ENCODE peak calls at places on chromosomes 12 and 14, in nine cellular contexts. One of them, this sample, is unnamed.

GRCh38 chr12:2183556-2184541 is 131.1 kb downstream of the CACNA1C start:
- DNase-seq in heart right ventricle: no peak
- DNase-seq in WTC11: no peak
- DNase-seq in BJ: peak; percentile 58
- DNase-seq in SK-MEL-5: peak; percentile 18
- DNase-seq in LNCaP clone FGC: no peak
- DNase-seq in posterior vena cava: no peak
- DNase-seq in fibroblast of pulmonary artery: peak; percentile 40
- DNase-seq in activated T-helper 1 cell treated with Interleukin-2 at 50 U/mL for 16 hours: no peak
- DNase-seq in this sample: peak; percentile 57

GRCh38 chr12:109818900-109819500 is 14.2 kb downstream of the TRPV4 start:
- DNase-seq in WTC11: no peak
- DNase-seq in SK-MEL-5: peak; percentile 79
- DNase-seq in activated T-helper 1 cell treated with Interleukin-2 at 50 U/mL for 16 hours: no peak
- DNase-seq in fibroblast of pulmonary artery: peak; percentile 24
- DNase-seq in BJ: peak; percentile 68
- DNase-seq in heart right ventricle: no peak
- DNase-seq in posterior vena cava: no peak
- DNase-seq in LNCaP clone FGC: no peak
- DNase-seq in this sample: peak; percentile 73

GRCh38 chr12:105928436-105928835 is 210.3 kb downstream of the NUAK1 start:
- DNase-seq in heart right ventricle: no peak
- DNase-seq in fibroblast of pulmonary artery: no peak
- DNase-seq in BJ: no peak
- DNase-seq in posterior vena cava: no peak
- DNase-seq in WTC11: no peak
- DNase-seq in activated T-helper 1 cell treated with Interleukin-2 at 50 U/mL for 16 hours: no peak
- DNase-seq in SK-MEL-5: no peak
- DNase-seq in LNCaP clone FGC: peak; percentile 41
- DNase-seq in this sample: no peak

GRCh38 chr12:104852904-104853303 is 105.2 kb downstream of the SLC41A2 start:
- DNase-seq in BJ: no peak
- DNase-seq in fibroblast of pulmonary artery: no peak
- DNase-seq in activated T-helper 1 cell treated with Interleukin-2 at 50 U/mL for 16 hours: no peak
- DNase-seq in SK-MEL-5: no peak
- DNase-seq in heart right ventricle: no peak
- DNase-seq in posterior vena cava: no peak
- DNase-seq in LNCaP clone FGC: no peak
- DNase-seq in WTC11: no peak
- DNase-seq in this sample: no peak

GRCh38 chr12:176321-177181 is 37.4 kb downstream of the SLC6A12 start:
- DNase-seq in LNCaP clone FGC: no peak
- DNase-seq in SK-MEL-5: no peak
- DNase-seq in activated T-helper 1 cell treated with Interleukin-2 at 50 U/mL for 16 hours: no peak
- DNase-seq in WTC11: no peak
- DNase-seq in BJ: no peak
- DNase-seq in heart right ventricle: no peak
- DNase-seq in fibroblast of pulmonary artery: peak; percentile 36
- DNase-seq in posterior vena cava: no peak
- DNase-seq in this sample: no peak

GRCh38 chr14:90674043-90674670 is 142.1 kb downstream of the TTC7B start:
- DNase-seq in BJ: no peak
- DNase-seq in WTC11: no peak
- DNase-seq in posterior vena cava: no peak
- DNase-seq in activated T-helper 1 cell treated with Interleukin-2 at 50 U/mL for 16 hours: no peak
- DNase-seq in LNCaP clone FGC: no peak
- DNase-seq in SK-MEL-5: no peak
- DNase-seq in heart right ventricle: no peak
- DNase-seq in fibroblast of pulmonary artery: no peak
- DNase-seq in this sample: no peak

GRCh38 chr12:79747274-79747673 is 56.5 kb upstream of the PAWR start:
- DNase-seq in BJ: no peak
- DNase-seq in WTC11: no peak
- DNase-seq in fibroblast of pulmonary artery: no peak
- DNase-seq in posterior vena cava: no peak
- DNase-seq in SK-MEL-5: no peak
- DNase-seq in activated T-helper 1 cell treated with Interleukin-2 at 50 U/mL for 16 hours: no peak
- DNase-seq in LNCaP clone FGC: no peak
- DNase-seq in heart right ventricle: no peak
- DNase-seq in this sample: no peak

GRCh38 chr12:11827096-11827841 is 177.8 kb downstream of the ETV6 start:
- DNase-seq in LNCaP clone FGC: no peak
- DNase-seq in fibroblast of pulmonary artery: no peak
- DNase-seq in BJ: no peak
- DNase-seq in activated T-helper 1 cell treated with Interleukin-2 at 50 U/mL for 16 hours: no peak
- DNase-seq in heart right ventricle: no peak
- DNase-seq in WTC11: peak; percentile 38
- DNase-seq in SK-MEL-5: no peak
- DNase-seq in posterior vena cava: no peak
- DNase-seq in this sample: no peak

GRCh38 chr12:3553681-3554546 is 62.9 kb downstream of the PRMT8 start:
- DNase-seq in LNCaP clone FGC: no peak
- DNase-seq in fibroblast of pulmonary artery: no peak
- DNase-seq in heart right ventricle: no peak
- DNase-seq in activated T-helper 1 cell treated with Interleukin-2 at 50 U/mL for 16 hours: no peak
- DNase-seq in posterior vena cava: no peak
- DNase-seq in SK-MEL-5: peak; percentile 4
- DNase-seq in BJ: no peak
- DNase-seq in WTC11: peak; percentile 35
- DNase-seq in this sample: no peak

GRCh38 chr14:59530349-59530748 is 46.0 kb downstream of the JKAMP start:
- DNase-seq in heart right ventricle: no peak
- DNase-seq in activated T-helper 1 cell treated with Interleukin-2 at 50 U/mL for 16 hours: no peak
- DNase-seq in BJ: no peak
- DNase-seq in LNCaP clone FGC: no peak
- DNase-seq in posterior vena cava: no peak
- DNase-seq in WTC11: no peak
- DNase-seq in SK-MEL-5: no peak
- DNase-seq in fibroblast of pulmonary artery: no peak
- DNase-seq in this sample: no peak

GRCh38 chr12:106673151-106673550 is 90.3 kb downstream of the RFX4 start:
- DNase-seq in heart right ventricle: peak; percentile 14
- DNase-seq in LNCaP clone FGC: no peak
- DNase-seq in SK-MEL-5: no peak
- DNase-seq in fibroblast of pulmonary artery: no peak
- DNase-seq in posterior vena cava: no peak
- DNase-seq in activated T-helper 1 cell treated with Interleukin-2 at 50 U/mL for 16 hours: no peak
- DNase-seq in WTC11: no peak
- DNase-seq in BJ: no peak
- DNase-seq in this sample: no peak

GRCh38 chr12:125549171-125549570 is 483.9 kb downstream of the AACS start:
- DNase-seq in posterior vena cava: no peak
- DNase-seq in BJ: no peak
- DNase-seq in heart right ventricle: no peak
- DNase-seq in WTC11: no peak
- DNase-seq in fibroblast of pulmonary artery: no peak
- DNase-seq in SK-MEL-5: no peak
- DNase-seq in LNCaP clone FGC: no peak
- DNase-seq in activated T-helper 1 cell treated with Interleukin-2 at 50 U/mL for 16 hours: no peak
- DNase-seq in this sample: no peak

GRCh38 chr12:121399391-121400331 is at the start of gene RNF34:
- DNase-seq in posterior vena cava: peak; percentile 100
- DNase-seq in fibroblast of pulmonary artery: peak; percentile 98
- DNase-seq in SK-MEL-5: peak; percentile 98
- DNase-seq in LNCaP clone FGC: peak; percentile 92
- DNase-seq in WTC11: peak; percentile 99
- DNase-seq in activated T-helper 1 cell treated with Interleukin-2 at 50 U/mL for 16 hours: peak; percentile 97
- DNase-seq in BJ: peak; percentile 83
- DNase-seq in heart right ventricle: peak; percentile 99
- DNase-seq in this sample: peak; percentile 96

GRCh38 chr12:53223006-53223305 is 9.1 kb downstream of the RARG start:
- DNase-seq in LNCaP clone FGC: no peak
- DNase-seq in activated T-helper 1 cell treated with Interleukin-2 at 50 U/mL for 16 hours: no peak
- DNase-seq in posterior vena cava: peak; percentile 34
- DNase-seq in BJ: no peak
- DNase-seq in heart right ventricle: no peak
- DNase-seq in fibroblast of pulmonary artery: no peak
- DNase-seq in SK-MEL-5: peak; percentile 21
- DNase-seq in WTC11: no peak
- DNase-seq in this sample: no peak

This sample was measured in GM04504.